ENCODE peak calls at places on chromosomes 13 and 19, in eight cellular contexts. V, G, W, Y, M, Z, A and L are unnamed samples.

GRCh38 chr19:55368701-55369563 is 1.3 kb downstream of the IL11 start:
- DNase-seq in V (no peak), G (no peak), W (no peak), Y (no peak), M (peak), Z (peak), A (peak), L (no peak)

GRCh38 chr13:28449826-28450773 is 44.8 kb downstream of the FLT1 start:
- DNase-seq in V (no peak), G (no peak), W (no peak), Y (no peak), M (peak), Z (no peak), A (peak), L (no peak)

GRCh38 chr19:7013678-7014077 is 7.6 kb downstream of the MBD3L2B start:
- DNase-seq in V (no peak), G (no peak), W (no peak), Y (no peak), M (peak), Z (no peak), A (no peak), L (no peak)

GRCh38 chr13:20711301-20712044 is 8.0 kb downstream of the IL17D start:
- DNase-seq in V (no peak), G (no peak), W (no peak), Y (no peak), M (no peak), Z (no peak), A (no peak), L (no peak)

GRCh38 chr19:41175825-41176734 is 16.9 kb upstream of the CYP2S1 start:
- DNase-seq in V (no peak), G (peak), W (no peak), Y (peak), M (peak), Z (peak), A (no peak), L (no peak)

GRCh38 chr19:47221080-47221841 is 9.7 kb downstream of the BBC3 start:
- DNase-seq in V (no peak), G (no peak), W (no peak), Y (no peak), M (no peak), Z (no peak), A (no peak), L (no peak)

GRCh38 chr19:4295972-4296771 is 6.0 kb downstream of the TMIGD2 start:
- DNase-seq in V (no peak), G (no peak), W (no peak), Y (no peak), M (no peak), Z (no peak), A (no peak), L (no peak)

GRCh38 chr19:35166100-35167063 is 11.8 kb downstream of the FXYD5 start:
- DNase-seq in V (no peak), G (no peak), W (no peak), Y (no peak), M (no peak), Z (no peak), A (no peak), L (no peak)

GRCh38 chr19:30061557-30062330 is 119.7 kb downstream of the URI1 start:
- DNase-seq in V (no peak), G (no peak), W (no peak), Y (no peak), M (no peak), Z (no peak), A (no peak), L (no peak)

GRCh38 chr19:47274891-47275865 is 493 bp downstream of the INAFM1 start:
- DNase-seq in V (no peak), G (peak), W (no peak), Y (peak), M (peak), Z (no peak), A (peak), L (peak)

GRCh38 chr19:1873524-1874473 is 10.4 kb upstream of the KLF16 start:
- DNase-seq in V (peak), G (peak), W (no peak), Y (peak), M (no peak), Z (no peak), A (no peak), L (peak)

GRCh38 chr13:107563099-107563925 is 652.0 kb downstream of the LIG4 start:
- DNase-seq in V (no peak), G (no peak), W (no peak), Y (no peak), M (no peak), Z (no peak), A (no peak), L (no peak)

GRCh38 chr19:47056416-47056815 is 8.0 kb upstream of the TMEM160 start:
- DNase-seq in V (no peak), G (no peak), W (no peak), Y (no peak), M (no peak), Z (no peak), A (peak), L (no peak)

GRCh38 chr13:91609353-91609752 is 210.9 kb downstream of the GPC5 start:
- DNase-seq in V (no peak), G (no peak), W (no peak), Y (peak), M (peak), Z (no peak), A (no peak), L (no peak)

GRCh38 chr13:96904232-96904631 is 90.0 kb downstream of the OXGR1 start:
- DNase-seq in V (no peak), G (no peak), W (no peak), Y (no peak), M (no peak), Z (no peak), A (no peak), L (no peak)

GRCh38 chr19:47842941-47843340 is 16.1 kb upstream of the TPRX2 start:
- DNase-seq in V (no peak), G (no peak), W (no peak), Y (no peak), M (no peak), Z (no peak), A (peak), L (no peak)

GRCh38 chr19:3275583-3276340 is 51.3 kb downstream of the CELF5 start:
- DNase-seq in V (peak), G (peak), W (peak), Y (peak), M (peak), Z (peak), A (peak), L (peak)

GRCh38 chr13:114162533-114162922 is 16.5 kb upstream of the CFAP97D2 start:
- DNase-seq in V (no peak), G (no peak), W (no peak), Y (no peak), M (no peak), Z (no peak), A (no peak), L (no peak)

GRCh38 chr13:33110713-33111413 is 94.6 kb downstream of the KL start:
- DNase-seq in V (no peak), G (peak), W (no peak), Y (peak), M (no peak), Z (no peak), A (no peak), L (peak)

GRCh38 chr13:98315466-98315865 is 138.4 kb upstream of the RNF113B start:
- DNase-seq in V (no peak), G (no peak), W (no peak), Y (no peak), M (no peak), Z (no peak), A (peak), L (no peak)

GRCh38 chr19:52957591-52957990 is 5.1 kb downstream of the ZNF816 start:
- DNase-seq in V (no peak), G (no peak), W (no peak), Y (no peak), M (no peak), Z (no peak), A (no peak), L (no peak)

GRCh38 chr19:57830071-57830602 is at the start of gene ZNF587B:
- DNase-seq in V (peak), G (peak), W (no peak), Y (peak), M (peak), Z (peak), A (peak), L (peak)

GRCh38 chr19:53865918-53866696 is 1.6 kb upstream of the MYADM start:
- DNase-seq in V (no peak), G (peak), W (peak), Y (peak), M (peak), Z (peak), A (peak), L (peak)

GRCh38 chr19:932647-933552 is 7.1 kb downstream of the ARID3A start:
- DNase-seq in V (peak), G (peak), W (no peak), Y (peak), M (no peak), Z (peak), A (peak), L (peak)

GRCh38 chr19:38676023-38676877 is 28.8 kb downstream of the ACTN4 start:
- DNase-seq in V (no peak), G (no peak), W (no peak), Y (no peak), M (no peak), Z (no peak), A (no peak), L (no peak)

GRCh38 chr19:38679839-38680238 is 32.4 kb downstream of the ACTN4 start:
- DNase-seq in V (no peak), G (no peak), W (no peak), Y (no peak), M (no peak), Z (no peak), A (no peak), L (no peak)

GRCh38 chr19:38676878-38677646 is 29.6 kb downstream of the ACTN4 start:
- DNase-seq in V (no peak), G (no peak), W (no peak), Y (no peak), M (no peak), Z (no peak), A (no peak), L (no peak)

GRCh38 chr19:38678217-38678890 is 30.9 kb downstream of the ACTN4 start:
- DNase-seq in V (no peak), G (no peak), W (no peak), Y (no peak), M (no peak), Z (no peak), A (no peak), L (no peak)

GRCh38 chr19:38678891-38679494 is 31.5 kb downstream of the ACTN4 start:
- DNase-seq in V (no peak), G (no peak), W (no peak), Y (no peak), M (no peak), Z (no peak), A (no peak), L (no peak)
- H3K27ac ChIP-seq in V (peak), G (peak), W (no peak), Y (no peak), M (peak), Z (peak), A (no peak), L (peak)

DNA sequence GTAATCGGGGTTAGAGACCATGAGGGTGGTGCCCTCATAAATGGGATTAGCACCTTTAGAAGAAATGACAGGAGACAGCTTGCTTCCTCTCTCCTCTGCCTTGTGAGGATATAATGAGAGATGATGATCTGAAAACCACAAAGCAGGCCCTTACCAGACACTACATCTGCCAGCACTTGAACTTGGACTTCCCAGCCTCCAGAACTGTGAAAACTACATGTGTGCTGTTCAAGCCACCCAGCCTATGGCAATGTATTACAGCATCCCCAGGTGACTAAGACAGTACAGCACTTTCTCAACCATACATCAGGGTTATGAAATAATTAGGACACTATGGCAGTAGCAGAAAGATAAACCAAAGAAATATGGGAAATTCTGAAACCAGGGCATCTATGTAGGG is 7.4 kb downstream of the ZNF564 start:
- DNase-seq in V (no peak), G (no peak), W (no peak), Y (no peak), M (no peak), Z (no peak), A (no peak), L (no peak)
- H3K27ac ChIP-seq in V (no peak), G (peak), W (no peak), Y (no peak), M (no peak), Z (no peak), A (no peak), L (peak)

GRCh38 chr13:46666727-46667456 is 113.9 kb downstream of the LRCH1 start:
- DNase-seq in V (no peak), G (peak), W (no peak), Y (no peak), M (no peak), Z (no peak), A (no peak), L (peak)
- H3K27ac ChIP-seq in V (peak), G (peak), W (no peak), Y (no peak), M (no peak), Z (no peak), A (no peak), L (peak)

GRCh38 chr13:36352350-36352749 is 6.2 kb upstream of the SPART start:
- DNase-seq in V (no peak), G (no peak), W (no peak), Y (no peak), M (no peak), Z (no peak), A (no peak), L (no peak)
- H3K27ac ChIP-seq in V (no peak), G (no peak), W (no peak), Y (no peak), M (no peak), Z (no peak), A (no peak), L (no peak)

DNA sequence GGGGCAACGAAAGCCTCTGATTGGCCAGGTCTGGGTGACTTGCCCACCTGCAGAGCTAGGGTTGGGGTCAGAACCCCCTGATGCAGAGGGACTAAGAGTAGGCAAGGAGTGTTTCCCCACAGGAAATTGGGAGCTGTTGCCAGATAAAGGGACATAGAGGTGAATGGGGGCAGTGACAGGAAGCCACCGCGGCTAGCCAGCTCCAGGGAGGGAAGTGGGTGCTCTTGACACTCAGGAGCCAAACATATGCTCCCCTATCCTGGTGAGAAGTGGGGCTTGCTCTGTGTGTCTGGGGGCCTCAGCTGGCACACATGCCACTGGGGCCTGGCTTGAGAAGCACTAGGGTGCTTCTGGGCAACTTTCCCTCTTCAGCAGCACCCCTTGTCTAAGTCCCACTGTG is 26.0 kb downstream of the WDR88 start:
- DNase-seq in V (no peak), G (no peak), W (no peak), Y (no peak), M (no peak), Z (no peak), A (no peak), L (no peak)
- H3K27ac ChIP-seq in V (no peak), G (no peak), W (no peak), Y (no peak), M (no peak), Z (no peak), A (no peak), L (no peak)

GRCh38 chr13:110915057-110915873 is at the start of gene ANKRD10:
- DNase-seq in V (peak), G (peak), W (peak), Y (peak), M (peak), Z (peak), A (peak), L (peak)

GRCh38 chr13:110914293-110915056 is 394 bp downstream of the ANKRD10 start:
- DNase-seq in V (no peak), G (peak), W (peak), Y (peak), M (peak), Z (peak), A (peak), L (peak)

GRCh38 chr13:110915874-110916670 is 1.2 kb upstream of the ANKRD10 start:
- DNase-seq in V (no peak), G (no peak), W (no peak), Y (no peak), M (peak), Z (no peak), A (no peak), L (no peak)

GRCh38 chr13:110913911-110914292 is 967 bp downstream of the ANKRD10 start:
- DNase-seq in V (no peak), G (no peak), W (no peak), Y (no peak), M (no peak), Z (no peak), A (no peak), L (no peak)

GRCh38 chr13:110916671-110917142 is 1.8 kb upstream of the ANKRD10 start:
- DNase-seq in V (no peak), G (no peak), W (no peak), Y (no peak), M (no peak), Z (no peak), A (no peak), L (no peak)
- H3K27ac ChIP-seq in V (peak), G (peak), W (no peak), Y (peak), M (no peak), Z (peak), A (no peak), L (peak)